ENCODE peak calls at places on chromosomes 6 and 20, in eight cellular contexts. O is mesothelial cell of epicardium; N is tibial nerve; M is transverse colon; K is mammary epithelial cell; D is lower lobe of right lung; Y is CD8-positive, alpha-beta T cell; P is PC-3. Z is an unnamed sample.

GRCh38 chr6:90087103-90087833 is 193.0 kb downstream of the GJA10 start:
- DNase-seq in O (no peak), N (no peak), M (no peak), K (peak), D (no peak), Y (no peak), P (peak), Z (no peak)

GRCh38 chr6:138005846-138006245 is 101.4 kb downstream of the PERP start:
- DNase-seq in O (no peak), N (no peak), M (no peak), K (no peak), D (no peak), Y (no peak), P (no peak), Z (no peak)

GRCh38 chr20:23659989-23660837 is 22.5 kb upstream of the CST3 start:
- DNase-seq in O (no peak), N (peak), M (no peak), K (no peak), D (no peak), Y (no peak), P (no peak), Z (no peak)

GRCh38 chr6:11386726-11387125 is 150.8 kb upstream of the TMEM170B start:
- DNase-seq in O (no peak), N (no peak), M (no peak), K (no peak), D (no peak), Y (no peak), P (no peak), Z (no peak)

GRCh38 chr20:62818592-62819493 is 2.0 kb downstream of the COL9A3 start:
- DNase-seq in O (peak), N (peak), M (peak), K (peak), D (no peak), Y (no peak), P (no peak), Z (no peak)

GRCh38 chr20:23005761-23006160 is 29.4 kb upstream of the SSTR4 start:
- DNase-seq in O (no peak), N (no peak), M (no peak), K (no peak), D (no peak), Y (no peak), P (no peak), Z (no peak)

GRCh38 chr20:44489223-44489622 is 13.5 kb downstream of the TTPAL start:
- DNase-seq in O (no peak), N (no peak), M (no peak), K (no peak), D (no peak), Y (no peak), P (no peak), Z (no peak)

GRCh38 chr6:143962644-143962929 is 45.5 kb downstream of the PLAGL1 start:
- DNase-seq in O (no peak), N (peak), M (no peak), K (no peak), D (no peak), Y (no peak), P (no peak), Z (no peak)

GRCh38 chr6:144265390-144265789 is 19.7 kb upstream of the UTRN start:
- DNase-seq in O (no peak), N (no peak), M (no peak), K (no peak), D (no peak), Y (no peak), P (peak), Z (no peak)

GRCh38 chr6:13331516-13332348 is 3.4 kb upstream of the TBC1D7 start:
- DNase-seq in O (no peak), N (no peak), M (no peak), K (peak), D (no peak), Y (no peak), P (peak), Z (no peak)

GRCh38 chr20:63381781-63382431 is 20.8 kb upstream of the CHRNA4 start:
- DNase-seq in O (peak), N (no peak), M (no peak), K (no peak), D (no peak), Y (peak), P (peak), Z (no peak)

GRCh38 chr20:47620808-47621805 is 119.4 kb downstream of the NCOA3 start:
- DNase-seq in O (no peak), N (peak), M (no peak), K (peak), D (no peak), Y (no peak), P (peak), Z (no peak)

GRCh38 chr6:64838726-64839125 is 868.3 kb downstream of the EYS start:
- DNase-seq in O (no peak), N (no peak), M (no peak), K (no peak), D (no peak), Y (no peak), P (peak), Z (no peak)
- TF ChIP-seq CTCF in O (no peak), N (no peak), M (no peak), K (no peak), D (no peak), Y (no peak), P (no peak), Z (no peak)

GRCh38 chr6:139372326-139373153 is 1.9 kb downstream of the CITED2 start:
- DNase-seq in O (no peak), N (no peak), M (no peak), K (no peak), D (no peak), Y (no peak), P (peak), Z (no peak)

GRCh38 chr6:139374357-139375238 is at the start of gene CITED2:
- DNase-seq in O (peak), N (peak), M (peak), K (peak), D (peak), Y (peak), P (peak), Z (peak)

GRCh38 chr6:139373928-139374356 is 506 bp downstream of the CITED2 start:
- DNase-seq in O (no peak), N (peak), M (no peak), K (no peak), D (no peak), Y (no peak), P (no peak), Z (no peak)

GRCh38 chr6:139371421-139372253 is 2.8 kb downstream of the CITED2 start:
- DNase-seq in O (no peak), N (no peak), M (no peak), K (no peak), D (no peak), Y (no peak), P (peak), Z (no peak)

GRCh38 chr6:139373154-139373927 is 1.1 kb downstream of the CITED2 start:
- DNase-seq in O (peak), N (peak), M (peak), K (peak), D (peak), Y (peak), P (peak), Z (peak)
- TF ChIP-seq CTCF in O (no peak), N (peak), M (peak), K (peak), D (peak), Y (peak), P (no peak), Z (peak)

GRCh38 chr6:126261792-126262421 is 78.0 kb upstream of the CENPW start:
- DNase-seq in O (no peak), N (no peak), M (no peak), K (no peak), D (no peak), Y (no peak), P (no peak), Z (no peak)
- TF ChIP-seq CTCF in O (no peak), N (no peak), M (no peak), K (no peak), D (no peak), Y (no peak), P (no peak), Z (no peak)

GRCh38 chr20:49396230-49396629 is 86.2 kb downstream of the KCNB1 start:
- DNase-seq in O (no peak), N (no peak), M (no peak), K (no peak), D (no peak), Y (no peak), P (no peak), Z (no peak)
- TF ChIP-seq CTCF in O (peak), N (no peak), M (no peak), K (no peak), D (no peak), Y (no peak), P (peak), Z (no peak)

DNA sequence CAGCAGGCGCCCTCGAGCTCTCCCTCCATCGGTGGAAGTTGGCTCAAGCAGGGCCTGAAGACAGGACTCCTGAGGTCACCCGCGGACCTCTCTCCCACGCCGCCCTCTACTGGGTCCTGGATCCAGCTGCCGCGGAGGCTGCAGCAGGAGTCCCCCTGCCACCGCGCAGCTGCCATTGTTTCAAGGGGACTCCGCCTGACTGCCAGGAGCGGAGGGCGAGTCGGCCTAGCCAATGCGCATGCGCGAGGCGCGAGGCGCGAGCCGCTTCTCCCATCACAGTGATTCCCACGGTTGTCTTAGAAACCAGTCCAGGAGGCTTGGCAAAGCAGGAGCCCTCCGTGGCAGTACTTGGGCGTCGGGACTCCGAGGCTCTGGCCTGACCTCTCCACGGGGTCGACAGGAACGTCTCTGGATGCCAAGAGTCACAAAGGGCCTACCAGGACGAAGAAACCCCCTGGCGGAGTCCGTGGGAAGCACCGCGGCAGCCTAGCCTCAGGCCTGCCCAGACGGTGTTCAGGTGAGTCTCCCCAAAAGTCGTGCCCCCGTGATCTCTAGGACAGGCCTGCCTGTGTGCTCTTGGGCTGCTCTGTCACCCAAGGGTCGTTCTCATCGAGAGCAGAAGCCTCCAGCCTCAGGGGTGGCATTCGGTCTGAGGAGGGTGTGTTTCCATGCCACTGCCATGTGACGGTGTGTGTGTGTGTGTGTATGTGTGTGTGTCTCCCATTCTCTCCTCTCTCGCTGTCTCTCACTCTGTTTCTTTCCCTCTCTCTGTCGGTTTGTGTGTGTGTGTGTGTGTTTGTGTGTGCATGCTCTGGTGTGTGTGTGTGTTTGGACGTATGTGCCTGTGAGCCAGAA is 290.6 kb upstream of the ZNF337 start:
- DNase-seq in O (no peak), N (no peak), M (peak), K (peak), D (peak), Y (peak), P (no peak), Z (no peak)
- TF ChIP-seq CTCF in O (no peak), N (peak), M (peak), K (no peak), D (no peak), Y (peak), P (no peak), Z (peak)

GRCh38 chr6:1381397-1382330 is 7.7 kb upstream of the FOXF2 start:
- DNase-seq in O (peak), N (peak), M (peak), K (no peak), D (no peak), Y (peak), P (peak), Z (no peak)
- TF ChIP-seq CTCF in O (peak), N (peak), M (peak), K (peak), D (peak), Y (peak), P (peak), Z (peak)

Z was measured in CD14-positive monocyte.